ENCODE peak calls at places on chromosomes 1 and 21, in ten cellular contexts. J is AG04450; B is NB4; A is hepatocyte; M is heart right ventricle; H is CD8-positive, alpha-beta T cell; D is OCI-LY7; V is tibial artery; P is breast epithelium; O is fibroblast of pulmonary artery. G is an unnamed sample.

GRCh38 chr1:244730153-244730933 is 77.4 kb downstream of the DESI2 start:
- DNase-seq in J (no peak), B (peak; percentile 62), A (peak; percentile 59), M (peak; percentile 42), H (no peak), D (peak; percentile 27), V (no peak), P (no peak), O (peak; percentile 52), G (peak; percentile 61)

GRCh38 chr1:151887028-151887427 is 22.3 kb downstream of the THEM4 start:
- DNase-seq in J (no peak), B (no peak), A (no peak), M (no peak), H (no peak), D (no peak), V (no peak), P (no peak), O (peak; percentile 86), G (no peak)

GRCh38 chr1:228174482-228175315 is 9.1 kb downstream of the IBA57 start:
- DNase-seq in J (no peak), B (no peak), A (no peak), M (no peak), H (peak; percentile 46), D (peak; percentile 50), V (peak; percentile 66), P (no peak), O (no peak), G (no peak)

GRCh38 chr1:229848762-229849677 is 218.0 kb upstream of the GALNT2 start:
- DNase-seq in J (no peak), B (peak; percentile 44), A (peak; percentile 34), M (no peak), H (no peak), D (peak; percentile 64), V (no peak), P (no peak), O (peak; percentile 33), G (peak; percentile 68)

GRCh38 chr1:154404511-154404931 is 622 bp upstream of the IL6R start:
- DNase-seq in J (no peak), B (peak; percentile 70), A (no peak), M (no peak), H (no peak), D (no peak), V (peak; percentile 65), P (no peak), O (no peak), G (no peak)

GRCh38 chr21:16492892-16493291 is 763.1 kb downstream of the USP25 start:
- DNase-seq in J (no peak), B (no peak), A (no peak), M (no peak), H (no peak), D (no peak), V (no peak), P (no peak), O (no peak), G (no peak)

GRCh38 chr21:25734654-25735220 is at the start of the genes ATP5PF and GABPA:
- DNase-seq in J (peak; percentile 97), B (peak; percentile 98), A (peak; percentile 99), M (peak; percentile 97), H (peak; percentile 98), D (peak; percentile 98), V (peak; percentile 98), P (peak; percentile 97), O (peak; percentile 99), G (peak; percentile 99)

GRCh38 chr1:100455478-100456072 is 82.4 kb upstream of the GPR88 start:
- DNase-seq in J (no peak), B (peak; percentile 30), A (peak; percentile 19), M (no peak), H (no peak), D (peak; percentile 39), V (no peak), P (no peak), O (peak; percentile 35), G (peak; percentile 32)

GRCh38 chr1:186740324-186740723 is 60.1 kb upstream of the PTGS2 start:
- DNase-seq in J (no peak), B (no peak), A (no peak), M (no peak), H (no peak), D (no peak), V (no peak), P (no peak), O (no peak), G (no peak)

GRCh38 chr1:236064674-236065508 is at the start of gene NID1:
- DNase-seq in J (no peak), B (no peak), A (peak; percentile 87), M (peak; percentile 90), H (no peak), D (no peak), V (peak; percentile 97), P (peak; percentile 47), O (peak; percentile 81), G (peak; percentile 26)

GRCh38 chr1:160098852-160099647 is 631 bp upstream of the IGSF8 start:
- DNase-seq in J (peak; percentile 79), B (peak; percentile 94), A (peak; percentile 98), M (peak; percentile 99), H (peak; percentile 98), D (peak; percentile 95), V (peak; percentile 99), P (peak; percentile 97), O (peak; percentile 92), G (peak; percentile 95)
- H3K4me3 ChIP-seq in J (peak overlapping the region; percentile 78), B (peak overlapping the region; percentile 45), A (peak overlapping the region; percentile 35), M (no peak overlapping the region), H (peak overlapping the region; percentile 82), D (peak overlapping the region; percentile 62), V (peak overlapping the region; percentile 96), P (peak overlapping the region; percentile 87), O (peak overlapping the region; percentile 70), G (peak overlapping the region; percentile 51)

GRCh38 chr1:33256335-33256700 is at the start of gene ZNF362:
- DNase-seq in J (peak; percentile 20), B (peak; percentile 75), A (peak; percentile 88), M (peak; percentile 71), H (peak; percentile 59), D (peak; percentile 80), V (no peak), P (no peak), O (peak; percentile 70), G (peak; percentile 79)
- TF ChIP-seq CTCF in J (no peak), B (no peak), A (no peak), M (no peak), H (no peak), D (no peak), V (no peak), P (no peak), O (no peak), G (no peak)

GRCh38 chr1:65003316-65003664 is 36.9 kb upstream of the JAK1 start:
- DNase-seq in J (no peak), B (no peak), A (no peak), M (no peak), H (no peak), D (no peak), V (no peak), P (no peak), O (no peak), G (no peak)
- H3K4me3 ChIP-seq in J (peak overlapping the region; percentile 69), B (peak overlapping the region; percentile 44), A (peak overlapping the region; percentile 60), M (peak overlapping the region; percentile 40), H (peak overlapping the region; percentile 66), D (peak overlapping the region; percentile 17), V (peak overlapping the region; percentile 78), P (peak overlapping the region; percentile 66), O (peak overlapping the region; percentile 57), G (peak overlapping the region; percentile 57)

DNA sequence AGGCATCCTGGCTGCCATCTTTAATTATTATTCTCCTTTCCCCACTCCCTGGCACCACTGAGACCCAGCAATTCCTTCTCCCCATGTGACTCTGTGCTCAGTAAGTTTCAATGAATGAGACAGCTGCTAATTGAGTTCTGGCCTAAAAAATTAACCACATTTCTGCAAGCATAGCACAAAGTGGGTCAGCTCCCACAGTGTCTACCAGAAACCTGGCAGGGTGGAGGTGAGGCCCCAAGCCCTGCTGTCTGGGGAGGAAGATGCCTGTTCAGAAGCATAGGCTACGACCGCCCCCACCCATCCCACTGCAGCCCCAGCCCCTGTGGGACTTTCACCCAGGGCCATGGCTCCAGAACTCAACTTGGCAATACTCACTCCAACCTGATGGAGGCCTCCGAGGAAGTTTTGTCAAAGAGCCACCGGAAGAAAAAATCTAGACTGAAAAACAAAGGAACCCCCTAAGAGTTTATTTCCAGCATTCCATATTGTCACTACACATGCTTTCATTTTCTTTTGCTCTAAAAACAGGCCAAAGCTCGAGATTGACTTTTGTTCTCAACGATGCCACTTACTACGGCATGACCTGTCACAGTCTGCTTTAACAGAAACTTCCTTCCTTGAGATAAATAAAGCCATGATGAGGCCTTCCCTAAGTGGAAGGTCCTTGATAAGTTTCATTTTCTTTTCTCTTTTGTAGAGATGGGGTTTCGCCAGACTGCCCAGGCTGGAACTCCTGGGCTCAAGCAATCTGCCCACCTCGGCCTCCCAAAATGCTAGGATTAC is 26.5 kb downstream of the TMEM63A start:
- DNase-seq in J (no peak), B (no peak), A (no peak), M (no peak), H (no peak), D (no peak), V (no peak), P (no peak), O (no peak), G (no peak)
- TF ChIP-seq CTCF in J (no peak), B (no peak), A (no peak), M (no peak), H (no peak), D (no peak), V (no peak), P (no peak), O (peak; percentile 2), G (no peak)

DNA sequence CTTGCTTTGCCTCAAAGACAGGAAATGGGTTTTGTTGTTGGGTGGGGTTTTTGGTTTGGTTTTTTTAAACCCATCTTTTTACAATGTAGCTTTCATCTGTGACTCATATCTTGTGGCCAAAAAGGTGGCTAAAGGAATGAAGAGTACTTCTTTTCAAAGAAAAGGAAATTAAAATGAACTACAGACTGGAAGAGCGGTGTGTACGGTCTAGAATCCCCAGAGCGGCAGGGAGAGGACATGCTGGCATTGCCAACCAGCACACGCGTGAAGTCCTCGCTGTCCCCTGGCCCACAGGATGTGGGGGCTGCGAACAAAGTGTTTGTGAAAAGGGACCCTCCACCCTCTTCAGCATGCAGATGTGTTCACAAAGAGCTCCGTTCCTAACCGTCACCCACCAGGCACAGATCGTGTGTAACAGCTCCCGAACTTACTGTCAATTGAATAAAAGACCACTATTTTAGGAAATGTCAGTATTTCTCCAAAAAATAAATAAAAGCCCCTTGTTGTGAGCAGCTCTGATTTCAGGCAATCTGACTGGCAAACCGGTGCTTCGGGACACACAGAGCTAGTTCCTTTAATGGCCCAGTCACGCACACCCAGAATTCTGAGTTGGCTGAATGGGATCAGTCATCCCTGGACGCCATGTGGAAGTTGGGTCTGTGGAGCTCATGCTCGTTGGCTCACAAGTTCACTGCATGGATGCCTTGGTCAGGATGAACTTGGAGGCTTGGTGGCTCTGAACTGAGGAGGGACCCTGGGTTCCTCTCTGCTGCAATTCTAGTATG is 602.9 kb downstream of the NPHP4 start:
- DNase-seq in J (no peak), B (no peak), A (no peak), M (no peak), H (peak; percentile 51), D (no peak), V (no peak), P (no peak), O (no peak), G (no peak)
- H3K4me3 ChIP-seq in J (no peak overlapping the region), B (no peak overlapping the region), A (no peak overlapping the region), M (no peak overlapping the region), H (peak overlapping the region; percentile 24), D (no peak overlapping the region), V (no peak overlapping the region), P (no peak overlapping the region), O (no peak overlapping the region), G (no peak overlapping the region)

G was measured in A673.